ENCODE peak calls at places on chromosome 16, in four cellular contexts. One of them, this sample, is unnamed.
A peak's percentile ranks its signal among the peaks of the same experiment; 100 is the strongest.

GRCh38 chr16:84841787-84842300 is 22.1 kb downstream of the CRISPLD2 start:
- DNase-seq in heart right ventricle: no peak
- DNase-seq in astrocyte of the spinal cord: no peak
- DNase-seq in progenitor cell of endocrine pancreas: peak; percentile 59
- DNase-seq in this sample: no peak

GRCh38 chr16:58515125-58515870 is at the start of gene SETD6:
- DNase-seq in heart right ventricle: peak; percentile 89
- DNase-seq in astrocyte of the spinal cord: peak; percentile 89
- DNase-seq in progenitor cell of endocrine pancreas: peak; percentile 79
- DNase-seq in this sample: peak; percentile 77

GRCh38 chr16:55479560-55480197 is 681 bp downstream of the MMP2 start:
- DNase-seq in heart right ventricle: no peak
- DNase-seq in astrocyte of the spinal cord: no peak
- DNase-seq in progenitor cell of endocrine pancreas: no peak
- DNase-seq in this sample: no peak

GRCh38 chr16:88310796-88311605 is 71.8 kb upstream of the ZNF469 start:
- DNase-seq in heart right ventricle: no peak
- DNase-seq in astrocyte of the spinal cord: peak; percentile 77
- DNase-seq in progenitor cell of endocrine pancreas: no peak
- DNase-seq in this sample: no peak

GRCh38 chr16:70800798-70801480 is at the start of gene VAC14:
- DNase-seq in heart right ventricle: peak; percentile 89
- DNase-seq in astrocyte of the spinal cord: peak; percentile 83
- DNase-seq in progenitor cell of endocrine pancreas: peak; percentile 96
- DNase-seq in this sample: peak; percentile 94

GRCh38 chr16:68362952-68363846 is 52.4 kb downstream of the PRMT7 start:
- DNase-seq in heart right ventricle: no peak
- DNase-seq in astrocyte of the spinal cord: no peak
- DNase-seq in progenitor cell of endocrine pancreas: no peak
- DNase-seq in this sample: no peak

GRCh38 chr16:77387810-77388209 is 47.0 kb downstream of the ADAMTS18 start:
- DNase-seq in heart right ventricle: no peak
- DNase-seq in astrocyte of the spinal cord: no peak
- DNase-seq in progenitor cell of endocrine pancreas: no peak
- DNase-seq in this sample: no peak

GRCh38 chr16:89210165-89210903 is 7.2 kb upstream of the ZNF778 start:
- DNase-seq in heart right ventricle: no peak
- DNase-seq in astrocyte of the spinal cord: no peak
- DNase-seq in progenitor cell of endocrine pancreas: no peak
- DNase-seq in this sample: no peak

GRCh38 chr16:50517450-50518252 is 30.5 kb upstream of the NKD1 start:
- DNase-seq in heart right ventricle: no peak
- DNase-seq in astrocyte of the spinal cord: no peak
- DNase-seq in progenitor cell of endocrine pancreas: no peak
- DNase-seq in this sample: no peak

GRCh38 chr16:56984639-56985038 is 4.7 kb upstream of the NLRC5 start:
- DNase-seq in heart right ventricle: no peak
- DNase-seq in astrocyte of the spinal cord: no peak
- DNase-seq in progenitor cell of endocrine pancreas: no peak
- DNase-seq in this sample: no peak

GRCh38 chr16:31274831-31275816 is 15.3 kb downstream of the ITGAM start:
- DNase-seq in heart right ventricle: no peak
- DNase-seq in astrocyte of the spinal cord: no peak
- DNase-seq in progenitor cell of endocrine pancreas: no peak
- DNase-seq in this sample: no peak

GRCh38 chr16:67537636-67538591 is 9.3 kb downstream of the RIPOR1 start:
- DNase-seq in heart right ventricle: peak; percentile 83
- DNase-seq in astrocyte of the spinal cord: no peak
- DNase-seq in progenitor cell of endocrine pancreas: no peak
- DNase-seq in this sample: peak; percentile 46

GRCh38 chr16:9039208-9039607 is 52.2 kb upstream of the HAPSTR1 start:
- DNase-seq in heart right ventricle: no peak
- DNase-seq in astrocyte of the spinal cord: peak; percentile 32
- DNase-seq in progenitor cell of endocrine pancreas: no peak
- DNase-seq in this sample: peak; percentile 13

GRCh38 chr16:65658339-65659275 is 536.7 kb upstream of the CDH11 start:
- DNase-seq in heart right ventricle: no peak
- DNase-seq in astrocyte of the spinal cord: peak; percentile 84
- DNase-seq in progenitor cell of endocrine pancreas: no peak
- DNase-seq in this sample: no peak

GRCh38 chr16:50538411-50539052 is 9.7 kb upstream of the NKD1 start:
- DNase-seq in heart right ventricle: no peak
- DNase-seq in astrocyte of the spinal cord: no peak
- DNase-seq in progenitor cell of endocrine pancreas: no peak
- DNase-seq in this sample: no peak

GRCh38 chr16:72198641-72199250 is 26.8 kb upstream of the PMFBP1 start:
- DNase-seq in heart right ventricle: no peak
- DNase-seq in astrocyte of the spinal cord: no peak
- DNase-seq in progenitor cell of endocrine pancreas: no peak
- DNase-seq in this sample: no peak

GRCh38 chr16:69465083-69465721 is 40.8 kb downstream of the CYB5B start:
- DNase-seq in heart right ventricle: no peak
- DNase-seq in astrocyte of the spinal cord: peak; percentile 38
- DNase-seq in progenitor cell of endocrine pancreas: no peak
- DNase-seq in this sample: no peak

GRCh38 chr16:22313141-22313781 is 16.1 kb downstream of the POLR3E start:
- DNase-seq in heart right ventricle: no peak
- DNase-seq in astrocyte of the spinal cord: no peak
- DNase-seq in progenitor cell of endocrine pancreas: no peak
- DNase-seq in this sample: no peak

GRCh38 chr16:70529051-70529777 is 5.6 kb downstream of the SF3B3 start:
- DNase-seq in heart right ventricle: no peak
- DNase-seq in astrocyte of the spinal cord: peak; percentile 70
- DNase-seq in progenitor cell of endocrine pancreas: no peak
- DNase-seq in this sample: peak; percentile 54

GRCh38 chr16:80580109-80580832 is 39.5 kb downstream of the DYNLRB2 start:
- DNase-seq in heart right ventricle: no peak
- DNase-seq in astrocyte of the spinal cord: peak; percentile 74
- DNase-seq in progenitor cell of endocrine pancreas: no peak
- DNase-seq in this sample: no peak

GRCh38 chr16:87757841-87758426 is 7.9 kb downstream of the KLHDC4 start:
- DNase-seq in heart right ventricle: no peak
- DNase-seq in astrocyte of the spinal cord: no peak
- DNase-seq in progenitor cell of endocrine pancreas: no peak
- DNase-seq in this sample: no peak

GRCh38 chr16:53041196-53041977 is 11.3 kb downstream of the CHD9NB start:
- DNase-seq in heart right ventricle: peak; percentile 90
- DNase-seq in astrocyte of the spinal cord: peak; percentile 44
- DNase-seq in progenitor cell of endocrine pancreas: no peak
- DNase-seq in this sample: no peak

GRCh38 chr16:24876231-24876630 is 30.5 kb downstream of the SLC5A11 start:
- DNase-seq in heart right ventricle: no peak
- DNase-seq in astrocyte of the spinal cord: no peak
- DNase-seq in progenitor cell of endocrine pancreas: no peak
- DNase-seq in this sample: no peak

GRCh38 chr16:8863594-8864424 is 5.0 kb downstream of the CARHSP1 start:
- DNase-seq in heart right ventricle: peak; percentile 54
- DNase-seq in astrocyte of the spinal cord: no peak
- DNase-seq in progenitor cell of endocrine pancreas: no peak
- DNase-seq in this sample: no peak

GRCh38 chr16:86545481-86545880 is 9.6 kb downstream of the MTHFSD start:
- DNase-seq in heart right ventricle: no peak
- DNase-seq in astrocyte of the spinal cord: no peak
- DNase-seq in progenitor cell of endocrine pancreas: no peak
- DNase-seq in this sample: no peak

GRCh38 chr16:9112166-9112843 is 20.9 kb downstream of the HAPSTR1 start:
- DNase-seq in heart right ventricle: no peak
- DNase-seq in astrocyte of the spinal cord: no peak
- DNase-seq in progenitor cell of endocrine pancreas: no peak
- DNase-seq in this sample: no peak

GRCh38 chr16:29029168-29029994 is 44.5 kb downstream of the LAT start:
- DNase-seq in heart right ventricle: no peak
- DNase-seq in astrocyte of the spinal cord: peak; percentile 94
- DNase-seq in progenitor cell of endocrine pancreas: no peak
- DNase-seq in this sample: no peak

GRCh38 chr16:63530208-63530607 is 1494.0 kb upstream of the CDH8 start:
- DNase-seq in heart right ventricle: no peak
- DNase-seq in astrocyte of the spinal cord: no peak
- DNase-seq in progenitor cell of endocrine pancreas: no peak
- DNase-seq in this sample: no peak
- TF ChIP-seq CTCF in heart right ventricle: peak; percentile 54
- TF ChIP-seq CTCF in astrocyte of the spinal cord: no peak
- TF ChIP-seq CTCF in progenitor cell of endocrine pancreas: no peak
- TF ChIP-seq CTCF in this sample: peak; percentile 47

DNA sequence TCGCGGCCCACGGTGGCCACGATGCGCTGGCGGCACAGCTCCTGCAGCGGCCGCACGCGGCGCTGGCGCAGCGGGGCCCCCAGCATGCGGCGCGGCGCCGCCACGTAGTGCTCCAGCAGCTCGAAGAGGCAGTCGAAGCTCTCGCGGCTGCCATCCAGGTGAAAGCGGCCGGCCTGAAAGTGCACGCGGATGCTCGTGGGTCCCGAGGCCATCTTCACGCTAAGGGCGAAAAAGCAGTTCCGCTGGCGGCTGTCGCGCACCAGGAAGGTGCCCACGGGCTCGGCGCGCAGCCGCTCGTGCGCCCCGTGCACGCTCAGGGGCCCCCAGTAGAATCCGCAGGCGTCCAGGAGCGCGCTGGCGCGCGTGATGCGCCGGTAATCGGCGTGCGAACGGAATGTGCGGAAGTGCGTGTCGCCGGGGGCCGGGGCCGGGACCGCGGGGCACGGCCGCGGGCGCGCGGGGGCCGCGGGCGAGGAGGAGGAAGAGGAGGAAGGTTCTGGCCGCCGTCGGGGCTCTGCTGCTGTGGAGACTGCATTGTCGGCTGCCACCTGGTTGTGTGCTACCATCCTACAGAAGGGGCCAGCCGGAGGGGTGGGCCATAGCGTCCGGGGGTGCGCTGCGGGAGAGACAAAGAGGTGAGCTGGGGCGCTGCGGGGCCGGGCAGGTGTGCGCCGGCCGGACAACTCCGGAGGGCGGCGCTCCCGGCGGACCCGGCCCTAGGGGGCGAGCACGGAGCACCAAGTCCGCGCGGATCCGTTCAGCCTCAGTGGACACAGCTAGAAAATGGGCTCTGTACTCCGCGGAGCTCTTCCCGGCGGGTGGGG is 879 bp downstream of the SOCS1 start:
- DNase-seq in heart right ventricle: peak; percentile 41
- DNase-seq in astrocyte of the spinal cord: peak; percentile 48
- DNase-seq in progenitor cell of endocrine pancreas: peak; percentile 42
- DNase-seq in this sample: peak; percentile 85
- TF ChIP-seq CTCF in heart right ventricle: peak; percentile 21
- TF ChIP-seq CTCF in astrocyte of the spinal cord: no peak
- TF ChIP-seq CTCF in progenitor cell of endocrine pancreas: peak; percentile 43
- TF ChIP-seq CTCF in this sample: no peak

GRCh38 chr16:1556254-1556653 is 22.8 kb downstream of the TMEM204 start:
- DNase-seq in heart right ventricle: no peak
- DNase-seq in astrocyte of the spinal cord: peak; percentile 29
- DNase-seq in progenitor cell of endocrine pancreas: no peak
- DNase-seq in this sample: no peak
- TF ChIP-seq CTCF in heart right ventricle: no peak
- TF ChIP-seq CTCF in astrocyte of the spinal cord: no peak
- TF ChIP-seq CTCF in progenitor cell of endocrine pancreas: no peak
- TF ChIP-seq CTCF in this sample: no peak

DNA sequence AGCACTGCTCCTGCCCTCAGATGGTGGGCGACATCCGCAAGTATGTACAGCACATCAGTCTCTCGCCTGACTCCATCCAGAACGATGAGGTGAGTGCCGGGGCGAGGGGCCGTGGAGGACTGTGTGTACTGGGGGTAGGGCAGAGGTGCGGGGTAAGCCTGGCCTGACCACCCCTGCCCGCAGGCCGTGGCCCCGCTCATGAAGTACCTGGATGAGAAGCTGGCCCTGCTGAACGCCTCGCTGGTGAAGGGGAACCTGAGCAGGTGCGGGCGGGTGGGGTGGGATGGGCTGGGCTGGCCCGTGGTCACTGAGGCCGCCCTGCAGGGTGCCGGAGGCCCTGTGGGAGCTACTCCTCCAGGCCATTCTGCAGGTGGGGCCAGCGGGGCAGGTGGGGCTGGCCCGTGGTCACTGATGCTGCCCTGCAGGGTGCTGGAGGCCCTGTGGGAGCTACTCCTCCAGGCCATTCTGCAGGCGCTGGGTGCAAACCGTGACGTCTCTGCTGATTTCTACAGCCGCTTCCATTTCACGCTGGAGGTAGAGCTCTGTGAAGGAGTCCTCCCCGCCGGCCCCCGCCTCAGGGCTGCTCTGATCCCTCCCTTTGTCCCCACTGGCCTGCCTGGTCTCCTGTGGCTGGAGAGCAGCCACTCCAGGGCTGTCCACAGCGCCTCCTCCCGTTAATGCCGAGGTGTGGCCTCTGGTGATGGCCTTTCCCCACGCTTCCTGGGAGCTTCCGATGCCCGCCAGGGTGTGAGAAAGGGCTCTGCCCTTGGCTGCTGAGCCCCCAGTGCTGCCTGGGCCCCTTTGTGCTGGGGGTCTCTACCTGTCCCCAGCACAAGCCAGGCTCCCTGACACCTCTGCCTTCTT is 5.0 kb downstream of the TSR3 start:
- DNase-seq in heart right ventricle: no peak
- DNase-seq in astrocyte of the spinal cord: no peak
- DNase-seq in progenitor cell of endocrine pancreas: no peak
- DNase-seq in this sample: no peak
- TF ChIP-seq CTCF in heart right ventricle: no peak
- TF ChIP-seq CTCF in astrocyte of the spinal cord: no peak
- TF ChIP-seq CTCF in progenitor cell of endocrine pancreas: no peak
- TF ChIP-seq CTCF in this sample: no peak

DNA sequence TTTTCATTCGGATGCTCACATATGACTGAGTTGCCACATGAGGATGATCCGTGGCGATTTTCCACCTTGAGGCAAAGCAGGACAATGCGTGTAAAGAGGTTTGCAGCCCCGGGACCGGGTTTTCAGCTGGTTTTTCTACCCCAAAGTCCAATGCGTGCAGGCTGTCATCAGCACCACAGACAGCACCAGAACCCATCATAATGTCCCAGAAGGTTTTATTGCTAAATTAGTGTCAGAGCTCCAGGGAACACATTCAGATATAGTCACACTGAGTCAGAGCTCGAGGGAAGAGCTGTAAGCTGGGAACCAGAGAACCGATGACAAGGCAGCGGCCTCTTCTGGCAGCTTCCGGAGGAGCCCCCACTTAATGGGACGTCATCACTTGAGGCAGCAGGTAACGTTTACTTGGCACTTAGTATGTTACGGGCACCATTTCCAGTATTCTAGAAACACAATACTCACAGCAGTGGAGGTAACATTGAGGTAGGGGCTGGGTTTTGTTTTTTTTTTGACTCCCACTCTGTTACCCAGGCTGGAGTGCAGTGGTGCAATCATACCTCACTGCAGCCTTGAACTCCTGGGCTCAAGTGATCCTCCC is 8.9 kb upstream of the NAGPA start:
- DNase-seq in heart right ventricle: no peak
- DNase-seq in astrocyte of the spinal cord: peak; percentile 8
- DNase-seq in progenitor cell of endocrine pancreas: no peak
- DNase-seq in this sample: no peak
- TF ChIP-seq CTCF in heart right ventricle: no peak
- TF ChIP-seq CTCF in astrocyte of the spinal cord: peak; percentile 5
- TF ChIP-seq CTCF in progenitor cell of endocrine pancreas: peak; percentile 36
- TF ChIP-seq CTCF in this sample: no peak

GRCh38 chr16:63806794-63807506 is 1314.9 kb downstream of the CDH11 start:
- DNase-seq in heart right ventricle: no peak
- DNase-seq in astrocyte of the spinal cord: no peak
- DNase-seq in progenitor cell of endocrine pancreas: no peak
- DNase-seq in this sample: no peak
- TF ChIP-seq CTCF in heart right ventricle: no peak
- TF ChIP-seq CTCF in astrocyte of the spinal cord: no peak
- TF ChIP-seq CTCF in progenitor cell of endocrine pancreas: no peak
- TF ChIP-seq CTCF in this sample: no peak

This sample was measured in OCI-LY7.